ENCODE peak calls at places on chromosome 4, in eight cellular contexts. G is tibial artery, Y is uterus, K is WERI-Rb-1, M is GM23248, W is Panc1, Z is GM23338, D is colonic mucosa. J is an unnamed sample.

GRCh38 chr4:1010522-1011021 is 854 bp upstream of the FGFRL1 start:
- DNase-seq in G (peak), Y (peak), K (no peak), M (peak), W (no peak), Z (peak), D (peak), J (peak)

GRCh38 chr4:132527817-132528216 is 621.3 kb upstream of the PCDH10 start:
- DNase-seq in G (no peak), Y (no peak), K (no peak), M (no peak), W (no peak), Z (no peak), D (no peak), J (no peak)

GRCh38 chr4:74391890-74392478 is 27.0 kb downstream of the EREG start:
- DNase-seq in G (no peak), Y (no peak), K (no peak), M (no peak), W (no peak), Z (no peak), D (no peak), J (no peak)

GRCh38 chr4:120672558-120673147 is 249.9 kb downstream of the PRDM5 start:
- DNase-seq in G (no peak), Y (no peak), K (no peak), M (no peak), W (no peak), Z (peak), D (no peak), J (no peak)

GRCh38 chr4:101806914-101807313 is 16.4 kb downstream of the BANK1 start:
- DNase-seq in G (no peak), Y (no peak), K (no peak), M (peak), W (no peak), Z (no peak), D (no peak), J (no peak)

GRCh38 chr4:153573881-153574807 is 108.0 kb downstream of the TMEM131L start:
- DNase-seq in G (peak), Y (peak), K (peak), M (peak), W (peak), Z (no peak), D (peak), J (no peak)

GRCh38 chr4:1512738-1513660 is 106.8 kb upstream of the NKX1-1 start:
- DNase-seq in G (no peak), Y (peak), K (peak), M (peak), W (no peak), Z (peak), D (peak), J (no peak)

GRCh38 chr4:6331018-6331417 is 61.4 kb downstream of the WFS1 start:
- DNase-seq in G (no peak), Y (no peak), K (peak), M (peak), W (no peak), Z (peak), D (no peak), J (no peak)

GRCh38 chr4:156933633-156934258 is 37.9 kb downstream of the PDGFC start:
- DNase-seq in G (no peak), Y (no peak), K (no peak), M (peak), W (no peak), Z (no peak), D (no peak), J (peak)

GRCh38 chr4:66055999-66056398 is 385.7 kb upstream of the EPHA5 start:
- DNase-seq in G (no peak), Y (no peak), K (no peak), M (no peak), W (no peak), Z (no peak), D (no peak), J (no peak)

GRCh38 chr4:26320159-26320452 is 708 bp upstream of the RBPJ start:
- DNase-seq in G (no peak), Y (no peak), K (no peak), M (peak), W (no peak), Z (no peak), D (no peak), J (no peak)

GRCh38 chr4:148998719-148999118 is 556.5 kb upstream of the NR3C2 start:
- DNase-seq in G (no peak), Y (no peak), K (peak), M (peak), W (no peak), Z (peak), D (no peak), J (no peak)

GRCh38 chr4:4395849-4396627 is 9.1 kb downstream of the NSG1 start:
- DNase-seq in G (no peak), Y (no peak), K (peak), M (peak), W (no peak), Z (peak), D (no peak), J (no peak)

GRCh38 chr4:7719354-7720174 is 220.1 kb downstream of the AFAP1 start:
- DNase-seq in G (peak), Y (peak), K (peak), M (peak), W (no peak), Z (peak), D (peak), J (no peak)

GRCh38 chr4:7872264-7872771 is 67.3 kb downstream of the AFAP1 start:
- DNase-seq in G (peak), Y (peak), K (peak), M (peak), W (no peak), Z (no peak), D (no peak), J (no peak)

GRCh38 chr4:23904639-23905061 is 14.8 kb upstream of the PPARGC1A start:
- DNase-seq in G (no peak), Y (no peak), K (no peak), M (no peak), W (no peak), Z (no peak), D (no peak), J (no peak)

GRCh38 chr4:57093816-57094481 is 16.2 kb downstream of the IGFBP7 start:
- DNase-seq in G (peak), Y (peak), K (no peak), M (no peak), W (no peak), Z (no peak), D (no peak), J (no peak)
- H3K27ac ChIP-seq in G (peak), Y (peak), K (no peak), M (peak), W (no peak), Z (no peak), D (no peak), J (no peak)

DNA sequence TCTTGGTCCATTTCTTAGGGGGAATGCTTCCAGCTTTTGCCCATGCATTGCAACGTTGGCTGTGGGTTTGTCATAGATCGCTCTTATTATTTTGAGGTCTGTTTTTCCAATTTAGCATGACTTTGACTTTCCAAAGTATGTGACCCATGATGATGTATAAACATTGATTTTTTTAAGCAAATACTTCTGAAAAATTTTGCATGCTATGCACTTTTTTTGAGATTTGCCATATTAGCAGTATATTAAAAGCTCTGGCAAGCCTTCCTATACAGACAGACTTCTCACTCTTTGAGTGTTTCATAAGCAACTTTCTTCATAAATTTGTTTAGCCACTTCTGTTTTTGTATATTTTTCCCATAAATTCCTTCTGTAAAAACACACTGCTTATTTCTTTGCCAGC is 746.4 kb upstream of the LCORL start:
- DNase-seq in G (no peak), Y (no peak), K (no peak), M (no peak), W (no peak), Z (no peak), D (no peak), J (no peak)
- H3K27ac ChIP-seq in G (no peak), Y (no peak), K (no peak), M (no peak), W (no peak), Z (no peak), D (no peak), J (no peak)

DNA sequence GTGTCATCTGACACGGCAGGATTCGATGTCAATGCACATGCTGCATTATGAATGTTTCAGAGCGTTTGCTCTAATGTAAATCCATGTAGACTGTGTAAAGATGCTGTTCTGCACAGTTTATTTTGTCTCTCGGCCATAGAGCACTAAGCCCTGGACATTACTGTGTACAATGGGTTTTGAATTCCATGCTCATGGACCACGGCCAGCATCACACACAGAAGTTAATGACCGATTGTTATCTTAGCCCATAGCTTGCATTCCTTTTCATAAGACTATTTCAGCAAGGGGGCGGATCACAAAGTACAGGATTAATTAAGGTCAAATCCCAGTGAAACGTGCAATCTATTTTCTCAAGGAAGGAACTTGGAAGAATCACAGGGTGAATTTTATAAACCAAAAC is 286.1 kb upstream of the TENM3 start:
- DNase-seq in G (no peak), Y (no peak), K (no peak), M (peak), W (no peak), Z (no peak), D (no peak), J (no peak)
- H3K27ac ChIP-seq in G (no peak), Y (no peak), K (no peak), M (no peak), W (no peak), Z (no peak), D (no peak), J (no peak)

DNA sequence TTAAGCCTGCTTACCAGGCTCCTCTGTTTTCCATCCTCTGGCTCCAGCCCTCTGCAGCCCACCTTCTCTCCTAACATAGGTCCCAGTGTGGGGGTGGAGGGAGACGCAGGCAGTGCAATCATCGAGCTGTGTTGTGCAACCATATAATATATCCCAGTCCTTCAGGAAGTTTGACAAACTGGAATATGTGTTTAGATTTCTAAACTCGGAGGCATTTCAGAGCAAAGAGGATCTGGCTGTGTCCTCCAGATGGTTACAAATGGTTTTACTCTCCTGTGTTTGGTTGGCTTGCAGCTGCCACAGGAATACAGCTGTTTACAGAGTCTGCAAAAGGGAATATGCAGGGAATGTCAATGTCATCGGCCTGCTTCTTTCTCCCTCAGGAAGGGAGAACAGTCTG is 195.3 kb upstream of the LNX1 start:
- DNase-seq in G (no peak), Y (peak), K (no peak), M (no peak), W (no peak), Z (no peak), D (no peak), J (no peak)
- H3K27ac ChIP-seq in G (no peak), Y (no peak), K (no peak), M (no peak), W (no peak), Z (no peak), D (peak), J (no peak)

DNA sequence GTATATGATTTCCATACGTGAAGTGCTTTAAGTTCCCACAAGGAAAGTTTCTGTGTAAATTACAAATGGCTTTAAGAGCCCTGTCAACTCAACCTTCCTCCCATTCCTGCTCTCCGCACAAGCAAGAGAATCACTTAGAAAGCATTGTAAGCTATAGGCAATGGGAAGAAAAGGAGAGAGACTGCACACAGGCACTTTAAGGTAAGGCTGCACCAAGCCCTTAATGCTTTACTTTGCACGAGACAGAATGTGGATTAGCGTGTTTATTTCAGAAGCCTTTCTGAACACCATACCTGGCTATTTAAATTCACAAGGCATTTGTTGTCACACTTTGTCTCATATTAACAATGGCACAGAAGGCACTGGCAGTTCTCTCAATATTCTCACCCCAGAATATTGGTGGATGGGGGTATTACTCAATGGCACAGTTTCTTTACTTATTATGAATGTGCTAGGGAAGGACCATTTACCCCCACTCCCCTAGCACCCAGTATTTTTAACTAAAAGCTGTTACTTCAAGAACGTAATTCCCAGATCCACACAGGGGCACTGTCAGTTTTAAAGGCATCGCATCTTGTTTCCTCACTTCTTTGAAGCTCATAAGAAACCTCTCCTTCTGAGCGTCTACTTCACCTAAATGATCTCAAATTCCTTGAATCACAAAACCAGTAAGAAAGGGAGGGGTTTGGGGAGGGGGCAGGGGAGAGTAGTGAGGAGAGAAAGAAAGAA is 150.0 kb downstream of the MAML3 start:
- DNase-seq in G (no peak), Y (no peak), K (no peak), M (no peak), W (no peak), Z (no peak), D (no peak), J (no peak)
- H3K27ac ChIP-seq in G (peak), Y (peak), K (peak), M (peak), W (peak), Z (no peak), D (no peak), J (no peak)

GRCh38 chr4:38784141-38784540 is 1.4 kb upstream of the TLR10 start:
- DNase-seq in G (no peak), Y (no peak), K (no peak), M (no peak), W (no peak), Z (no peak), D (no peak), J (no peak)

GRCh38 chr4:38785041-38785790 is 2.4 kb upstream of the TLR10 start:
- DNase-seq in G (no peak), Y (no peak), K (no peak), M (no peak), W (no peak), Z (no peak), D (no peak), J (no peak)

GRCh38 chr4:38781854-38782261 is 932 bp downstream of the TLR10 start:
- DNase-seq in G (no peak), Y (no peak), K (no peak), M (no peak), W (no peak), Z (no peak), D (no peak), J (no peak)

GRCh38 chr4:38783109-38783460 is 295 bp upstream of the TLR10 start:
- DNase-seq in G (no peak), Y (no peak), K (no peak), M (no peak), W (no peak), Z (no peak), D (no peak), J (no peak)

GRCh38 chr4:38782452-38783108 is at the start of gene TLR10:
- DNase-seq in G (no peak), Y (no peak), K (peak), M (peak), W (no peak), Z (peak), D (peak), J (no peak)
- H3K27ac ChIP-seq in G (no peak), Y (no peak), K (no peak), M (no peak), W (no peak), Z (no peak), D (no peak), J (no peak)

GRCh38 chr4:151743128-151743854 is 17.5 kb downstream of the GATB start:
- DNase-seq in G (no peak), Y (no peak), K (no peak), M (peak), W (no peak), Z (peak), D (no peak), J (peak)
- H3K27ac ChIP-seq in G (no peak), Y (no peak), K (no peak), M (peak), W (no peak), Z (no peak), D (no peak), J (peak)

DNA sequence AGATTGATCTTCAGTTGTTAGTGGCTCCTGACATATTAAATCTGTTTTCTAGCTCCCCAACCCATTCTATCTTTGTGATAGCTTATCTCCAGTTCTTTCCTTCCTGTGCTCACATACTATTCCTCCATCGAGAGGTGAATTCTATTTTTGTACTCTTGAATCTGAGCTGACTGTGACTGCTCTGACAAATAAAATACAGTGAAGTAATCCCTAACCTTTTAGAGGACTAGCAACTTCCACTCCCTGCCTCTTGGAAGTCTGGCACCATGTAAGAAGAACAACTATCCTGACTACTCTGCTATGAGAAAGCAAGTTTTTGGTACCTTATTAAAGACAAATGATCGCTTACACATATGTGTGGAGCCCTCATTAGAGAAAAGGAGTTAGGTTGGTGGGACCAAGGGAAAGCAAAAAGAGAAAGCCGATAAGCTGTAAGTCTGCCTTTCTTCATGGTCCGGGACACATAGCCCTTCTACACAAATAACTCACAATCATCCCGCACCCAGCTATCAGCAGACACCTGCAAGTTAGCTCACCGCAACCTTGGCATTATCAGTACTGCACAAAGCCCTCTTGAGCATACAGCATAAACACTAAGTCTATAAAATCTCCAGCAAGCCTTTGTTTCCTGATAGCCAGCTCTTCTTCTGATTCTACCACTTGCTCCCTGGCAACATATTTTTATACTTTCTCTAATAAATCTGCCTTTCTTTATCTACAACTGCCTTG is 13.5 kb upstream of the PPM1K start:
- DNase-seq in G (no peak), Y (no peak), K (no peak), M (no peak), W (no peak), Z (no peak), D (no peak), J (no peak)
- H3K27ac ChIP-seq in G (no peak), Y (peak), K (no peak), M (no peak), W (no peak), Z (no peak), D (no peak), J (no peak)